ENCODE peak calls at places on chromosomes 6 and 20, in five cellular contexts. A is HCT116, I is psoas muscle, O is left ventricle myocardium inferior, S is colonic mucosa. P is an unnamed sample.

GRCh38 chr20:19820520-19821211 is 62.6 kb downstream of the RIN2 start:
- DNase-seq in A (no peak), I (no peak), O (no peak), S (no peak), P (no peak)

GRCh38 chr6:88376759-88377387 is 210.7 kb upstream of the CNR1 start:
- DNase-seq in A (no peak), I (no peak), O (no peak), S (no peak), P (no peak)

GRCh38 chr20:62768815-62769287 is 27.4 kb upstream of the MRGBP start:
- DNase-seq in A (no peak), I (no peak), O (no peak), S (no peak), P (no peak)

GRCh38 chr6:52672422-52673025 is 1.6 kb downstream of the TMEM14A start:
- DNase-seq in A (peak; percentile 52), I (no peak), O (no peak), S (no peak), P (no peak)

GRCh38 chr20:4038047-4038459 is 22.7 kb upstream of the RNF24 start:
- DNase-seq in A (no peak), I (peak; percentile 70), O (peak; percentile 68), S (peak; percentile 69), P (peak; percentile 76)

GRCh38 chr6:89430563-89430962 is 2.4 kb upstream of the ANKRD6 start:
- DNase-seq in A (no peak), I (no peak), O (no peak), S (no peak), P (no peak)

GRCh38 chr20:33788351-33789049 is 22.6 kb upstream of the CHMP4B start:
- DNase-seq in A (no peak), I (peak; percentile 30), O (no peak), S (peak; percentile 31), P (no peak)

GRCh38 chr6:151044465-151045441 is 179.3 kb downstream of the MTHFD1L start:
- DNase-seq in A (peak; percentile 82), I (peak; percentile 74), O (peak; percentile 51), S (peak; percentile 92), P (no peak)

GRCh38 chr6:142030115-142030619 is 102.6 kb upstream of the GJE1 start:
- DNase-seq in A (no peak), I (no peak), O (no peak), S (no peak), P (no peak)

GRCh38 chr20:13142143-13142542 is 78.9 kb upstream of the ISM1 start:
- DNase-seq in A (no peak), I (no peak), O (no peak), S (no peak), P (no peak)

GRCh38 chr20:1426231-1426849 is 33.5 kb upstream of the FKBP1A start:
- DNase-seq in A (no peak), I (no peak), O (no peak), S (no peak), P (no peak)

GRCh38 chr6:167699141-167700036 is 127.3 kb upstream of the AFDN start:
- DNase-seq in A (no peak), I (peak; percentile 82), O (peak; percentile 79), S (peak; percentile 70), P (peak; percentile 56)

GRCh38 chr6:19303381-19303780 is 533.8 kb upstream of the ID4 start:
- DNase-seq in A (no peak), I (no peak), O (no peak), S (no peak), P (no peak)

GRCh38 chr20:34824861-34825529 is 456 bp downstream of the NCOA6 start:
- DNase-seq in A (peak; percentile 2), I (peak; percentile 81), O (peak; percentile 68), S (peak; percentile 56), P (peak; percentile 78)

GRCh38 chr6:157424491-157425020 is 43.6 kb downstream of the ZDHHC14 start:
- DNase-seq in A (no peak), I (no peak), O (no peak), S (no peak), P (no peak)

GRCh38 chr6:3349388-3350251 is 90.9 kb downstream of the PSMG4 start:
- DNase-seq in A (no peak), I (no peak), O (no peak), S (no peak), P (no peak)
- TF ChIP-seq CTCF in A (no peak), I (no peak), O (no peak), S (no peak), P (no peak)

GRCh38 chr20:44467289-44467883 is 8.3 kb upstream of the TTPAL start:
- DNase-seq in A (no peak), I (peak; percentile 89), O (peak; percentile 40), S (no peak), P (no peak)
- H3K4me1 ChIP-seq in A (peaks cover 8% of the 10 kb centered on the region), I (no peaks in the 10 kb centered on the region), O (peaks cover 12% of the 10 kb centered on the region), S (no peaks in the 10 kb centered on the region), P (no peaks in the 10 kb centered on the region)

GRCh38 chr6:125116170-125116569 is 37.4 kb upstream of the TPD52L1 start:
- DNase-seq in A (no peak), I (no peak), O (no peak), S (no peak), P (no peak)

GRCh38 chr6:125114248-125114858 is 39.2 kb upstream of the TPD52L1 start:
- DNase-seq in A (peak; percentile 55), I (no peak), O (no peak), S (peak; percentile 60), P (no peak)

GRCh38 chr6:125111219-125111983 is 42.2 kb upstream of the TPD52L1 start:
- DNase-seq in A (no peak), I (no peak), O (no peak), S (no peak), P (no peak)

GRCh38 chr6:125110056-125110455 is 43.5 kb upstream of the TPD52L1 start:
- DNase-seq in A (no peak), I (no peak), O (no peak), S (no peak), P (no peak)

DNA sequence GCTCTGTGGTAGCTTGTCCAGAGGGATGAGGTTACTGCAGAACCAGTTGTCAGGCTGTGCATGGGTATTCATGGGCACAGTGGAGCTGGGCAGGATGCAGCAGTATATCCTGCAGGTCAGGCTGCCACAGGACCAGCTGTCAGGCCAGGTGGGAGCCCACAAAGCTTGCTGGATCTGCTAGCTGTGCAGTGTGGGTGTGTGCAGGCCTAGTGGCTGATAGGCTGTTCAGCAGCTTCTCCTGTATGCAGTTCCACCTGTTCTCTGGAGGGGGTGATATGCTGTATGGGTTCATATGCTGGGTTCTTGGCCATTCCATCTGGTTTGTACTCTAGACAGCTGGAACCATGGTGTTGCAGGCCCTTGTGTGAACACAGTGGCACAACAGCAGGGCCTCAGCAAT is 40.6 kb upstream of the TPD52L1 start:
- DNase-seq in A (no peak), I (no peak), O (no peak), S (no peak), P (no peak)
- TF ChIP-seq CTCF in A (no peak), I (no peak), O (no peak), S (no peak), P (no peak)

GRCh38 chr20:21100590-21101452 is 5.3 kb downstream of the LINC00237 start:
- DNase-seq in A (no peak), I (no peak), O (no peak), S (peak; percentile 23), P (peak; percentile 48)
- H3K4me1 ChIP-seq in A (peaks cover 7% of the 10 kb centered on the region), I (peaks cover 34% of the 10 kb centered on the region), O (peaks cover 48% of the 10 kb centered on the region), S (peaks cover 23% of the 10 kb centered on the region), P (peaks cover 20% of the 10 kb centered on the region)

GRCh38 chr6:112370946-112371345 is 23.8 kb downstream of the RFPL4B start:
- DNase-seq in A (no peak), I (no peak), O (no peak), S (no peak), P (no peak)

GRCh38 chr6:112366695-112367546 is 19.8 kb downstream of the RFPL4B start:
- DNase-seq in A (no peak), I (no peak), O (no peak), S (no peak), P (no peak)

GRCh38 chr6:112367655-112368054 is 20.5 kb downstream of the RFPL4B start:
- DNase-seq in A (no peak), I (no peak), O (no peak), S (no peak), P (no peak)

DNA sequence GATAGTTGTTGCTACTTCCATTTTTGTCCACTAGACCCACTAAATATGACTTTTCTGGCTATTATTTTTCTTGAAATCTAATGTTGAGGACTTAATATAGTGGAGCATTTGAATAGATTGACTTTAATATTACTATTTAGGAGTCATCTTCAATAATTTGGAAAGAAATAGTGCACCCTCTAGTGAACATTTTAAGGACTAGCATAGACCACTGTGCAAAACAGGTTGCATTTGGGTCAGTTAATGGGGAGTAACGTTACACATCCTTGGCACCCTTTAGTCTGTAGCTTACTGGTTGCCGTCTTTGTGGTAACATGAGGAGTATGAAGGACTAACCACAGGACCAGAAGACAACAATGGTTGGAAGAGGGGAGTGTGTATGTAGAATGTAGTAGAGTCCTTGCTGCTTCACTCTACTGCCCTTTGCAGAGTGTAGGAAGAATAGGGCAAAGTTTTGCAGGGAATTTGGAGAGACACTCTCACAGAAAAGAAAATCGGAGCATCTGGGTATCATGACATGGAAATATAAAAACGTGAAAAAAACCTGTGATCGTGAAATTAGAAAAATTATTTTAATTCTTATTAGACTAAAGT is 25.2 kb downstream of the RFPL4B start:
- DNase-seq in A (peak; percentile 18), I (no peak), O (no peak), S (no peak), P (no peak)
- TF ChIP-seq CTCF in A (peak; percentile 55), I (peak; percentile 31), O (peak; percentile 58), S (no peak), P (peak; percentile 12)

GRCh38 chr20:47353224-47353696 is 3.2 kb downstream of the ZMYND8 start:
- DNase-seq in A (no peak), I (no peak), O (no peak), S (no peak), P (no peak)
- H3K4me1 ChIP-seq in A (peaks cover 47% of the 10 kb centered on the region), I (peaks cover 95% of the 10 kb centered on the region), O (peaks cover 100% of the 10 kb centered on the region), S (peaks cover 25% of the 10 kb centered on the region), P (peaks cover 86% of the 10 kb centered on the region)

GRCh38 chr20:14334306-14334930 is 3.0 kb downstream of the FLRT3 start:
- DNase-seq in A (no peak), I (no peak), O (no peak), S (no peak), P (no peak)
- TF ChIP-seq CTCF in A (peak; percentile 31), I (peak; percentile 41), O (peak; percentile 16), S (peak; percentile 12), P (no peak)

GRCh38 chr6:7165736-7166296 is 58.1 kb downstream of the RREB1 start:
- DNase-seq in A (no peak), I (no peak), O (no peak), S (no peak), P (no peak)
- H3K4me1 ChIP-seq in A (peaks cover 46% of the 10 kb centered on the region), I (peaks cover 85% of the 10 kb centered on the region), O (peaks cover 96% of the 10 kb centered on the region), S (peaks cover 57% of the 10 kb centered on the region), P (peaks cover 4% of the 10 kb centered on the region)

GRCh38 chr6:64281167-64281566 is 645.6 kb downstream of the PHF3 start:
- DNase-seq in A (no peak), I (no peak), O (no peak), S (no peak), P (no peak)

DNA sequence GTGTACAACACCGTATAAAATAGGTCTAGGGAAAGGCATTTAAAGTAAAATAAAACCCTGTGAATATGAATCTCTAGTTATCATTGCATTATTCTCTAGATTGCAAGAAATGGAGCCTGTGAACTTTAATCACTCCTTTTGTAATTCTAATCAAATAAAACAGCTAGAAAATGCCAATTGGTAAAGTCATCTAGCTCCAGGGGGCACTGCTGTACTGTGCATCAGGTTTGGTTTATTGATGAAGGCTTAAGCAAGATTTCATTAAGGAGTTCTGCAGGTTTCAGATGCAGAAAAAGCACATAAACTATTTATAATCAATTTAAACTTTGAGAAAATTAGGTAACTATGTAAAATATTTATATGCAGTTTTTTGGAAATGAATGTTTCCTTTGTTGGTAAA is 645.0 kb downstream of the PHF3 start:
- DNase-seq in A (no peak), I (no peak), O (no peak), S (peak; percentile 41), P (peak; percentile 63)
- TF ChIP-seq CTCF in A (no peak), I (peak; percentile 12), O (peak; percentile 40), S (no peak), P (peak; percentile 65)

GRCh38 chr6:39200498-39201020 is 28.7 kb downstream of the KCNK5 start:
- DNase-seq in A (no peak), I (peak; percentile 7), O (no peak), S (no peak), P (no peak)
- H3K4me1 ChIP-seq in A (peaks cover 45% of the 10 kb centered on the region), I (no peaks in the 10 kb centered on the region), O (no peaks in the 10 kb centered on the region), S (peaks cover 18% of the 10 kb centered on the region), P (peaks cover 3% of the 10 kb centered on the region)